ENCODE peak calls at places on chromosomes 5 and 9, in five cellular contexts. One of them, this sample, is unnamed.

GRCh38 chr5:125609011-125609410 is 814.2 kb upstream of the GRAMD2B start:
- DNase-seq in Kasumi-1: no peak
- DNase-seq in sciatic nerve: no peak
- DNase-seq in Daoy: no peak
- DNase-seq in mesendoderm: no peak
- DNase-seq in this sample: no peak

GRCh38 chr5:29548262-29548661 is 1645.2 kb upstream of the CDH6 start:
- DNase-seq in Kasumi-1: no peak
- DNase-seq in sciatic nerve: no peak
- DNase-seq in Daoy: no peak
- DNase-seq in mesendoderm: no peak
- DNase-seq in this sample: no peak

GRCh38 chr5:128649183-128649582 is 111.1 kb upstream of the FBN2 start:
- DNase-seq in Kasumi-1: no peak
- DNase-seq in sciatic nerve: no peak
- DNase-seq in Daoy: no peak
- DNase-seq in mesendoderm: no peak
- DNase-seq in this sample: no peak

GRCh38 chr9:304519-305185 is 90.0 kb downstream of the DOCK8 start:
- DNase-seq in Kasumi-1: no peak
- DNase-seq in sciatic nerve: no peak
- DNase-seq in Daoy: peak
- DNase-seq in mesendoderm: peak
- DNase-seq in this sample: no peak

GRCh38 chr5:160507181-160507811 is 85.6 kb downstream of the PTTG1 start:
- DNase-seq in Kasumi-1: peak
- DNase-seq in sciatic nerve: no peak
- DNase-seq in Daoy: peak
- DNase-seq in mesendoderm: no peak
- DNase-seq in this sample: no peak

GRCh38 chr5:139272471-139273321 is 20.8 kb upstream of the MATR3 start:
- DNase-seq in Kasumi-1: peak
- DNase-seq in sciatic nerve: no peak
- DNase-seq in Daoy: peak
- DNase-seq in mesendoderm: no peak
- DNase-seq in this sample: no peak

GRCh38 chr5:53019320-53019719 is 30.2 kb downstream of the ITGA2 start:
- DNase-seq in Kasumi-1: no peak
- DNase-seq in sciatic nerve: no peak
- DNase-seq in Daoy: peak
- DNase-seq in mesendoderm: no peak
- DNase-seq in this sample: no peak

GRCh38 chr5:55324815-55325418 is 17.1 kb downstream of the MTREX start:
- DNase-seq in Kasumi-1: peak
- DNase-seq in sciatic nerve: no peak
- DNase-seq in Daoy: peak
- DNase-seq in mesendoderm: peak
- DNase-seq in this sample: peak

GRCh38 chr9:120846906-120847305 is 4.2 kb upstream of the PSMD5 start:
- DNase-seq in Kasumi-1: no peak
- DNase-seq in sciatic nerve: no peak
- DNase-seq in Daoy: no peak
- DNase-seq in mesendoderm: peak
- DNase-seq in this sample: no peak

GRCh38 chr5:17216974-17217325 is 481 bp upstream of the BASP1 start:
- DNase-seq in Kasumi-1: no peak
- DNase-seq in sciatic nerve: peak
- DNase-seq in Daoy: peak
- DNase-seq in mesendoderm: peak
- DNase-seq in this sample: no peak

GRCh38 chr9:98867434-98868168 is 60.1 kb downstream of the GALNT12 start:
- DNase-seq in Kasumi-1: peak
- DNase-seq in sciatic nerve: peak
- DNase-seq in Daoy: peak
- DNase-seq in mesendoderm: peak
- DNase-seq in this sample: no peak

GRCh38 chr9:37149646-37150308 is 29.4 kb downstream of the ZCCHC7 start:
- DNase-seq in Kasumi-1: no peak
- DNase-seq in sciatic nerve: no peak
- DNase-seq in Daoy: no peak
- DNase-seq in mesendoderm: peak
- DNase-seq in this sample: no peak

GRCh38 chr9:124353166-124353768 is 62.0 kb downstream of the PSMB7 start:
- DNase-seq in Kasumi-1: no peak
- DNase-seq in sciatic nerve: no peak
- DNase-seq in Daoy: no peak
- DNase-seq in mesendoderm: no peak
- DNase-seq in this sample: no peak

GRCh38 chr5:17020586-17021362 is 84.7 kb upstream of the MYO10 start:
- DNase-seq in Kasumi-1: no peak
- DNase-seq in sciatic nerve: no peak
- DNase-seq in Daoy: no peak
- DNase-seq in mesendoderm: no peak
- DNase-seq in this sample: no peak

GRCh38 chr9:504921-505821 is 290.5 kb downstream of the DOCK8 start:
- DNase-seq in Kasumi-1: no peak
- DNase-seq in sciatic nerve: peak
- DNase-seq in Daoy: peak
- DNase-seq in mesendoderm: peak
- DNase-seq in this sample: peak

GRCh38 chr5:160452721-160453263 is 31.1 kb downstream of the PTTG1 start:
- DNase-seq in Kasumi-1: no peak
- DNase-seq in sciatic nerve: no peak
- DNase-seq in Daoy: no peak
- DNase-seq in mesendoderm: no peak
- DNase-seq in this sample: no peak

GRCh38 chr5:138549414-138549813 is 6.4 kb upstream of the ETF1 start:
- DNase-seq in Kasumi-1: no peak
- DNase-seq in sciatic nerve: no peak
- DNase-seq in Daoy: no peak
- DNase-seq in mesendoderm: no peak
- DNase-seq in this sample: no peak

GRCh38 chr5:166505086-166505485 is 1786.4 kb upstream of the WWC1 start:
- DNase-seq in Kasumi-1: no peak
- DNase-seq in sciatic nerve: no peak
- DNase-seq in Daoy: no peak
- DNase-seq in mesendoderm: no peak
- DNase-seq in this sample: no peak

GRCh38 chr5:66742083-66742895 is 146.1 kb downstream of the MAST4 start:
- DNase-seq in Kasumi-1: no peak
- DNase-seq in sciatic nerve: no peak
- DNase-seq in Daoy: peak
- DNase-seq in mesendoderm: peak
- DNase-seq in this sample: no peak

GRCh38 chr9:37801287-37801850 is 772 bp downstream of the DCAF10 start:
- DNase-seq in Kasumi-1: peak
- DNase-seq in sciatic nerve: peak
- DNase-seq in Daoy: peak
- DNase-seq in mesendoderm: peak
- DNase-seq in this sample: no peak

This sample was measured in GM20000.